ENCODE peak calls at places on chromosomes 7 and 10, in nine cellular contexts. V is A549, W is body of pancreas, K is sigmoid colon, S is stomach, A is tibial nerve, F is uterus, G is adrenal gland, O is IMR-90. Y is an unnamed sample.

GRCh38 chr7:120588411-120588810 is 269.5 kb downstream of the TSPAN12 start:
- DNase-seq in A (no peak), K (no peak), S (no peak), O (no peak), G (no peak), F (no peak), W (no peak), V (no peak), Y (no peak)

GRCh38 chr10:20641605-20642004 is 255.5 kb downstream of the NEBL start:
- DNase-seq in O (no peak), A (no peak), F (no peak), G (no peak), W (no peak), K (no peak), V (no peak), S (no peak), Y (no peak)

GRCh38 chr7:75734586-75735047 is 4.1 kb downstream of the HIP1 start:
- DNase-seq in A (no peak), V (peak; percentile 84), W (no peak), S (no peak), F (no peak), K (no peak), G (no peak), O (peak; percentile 79), Y (no peak)

GRCh38 chr7:70630647-70631457 is 501.1 kb upstream of the GALNT17 start:
- DNase-seq in S (no peak), V (no peak), O (peak; percentile 66), G (no peak), K (no peak), F (no peak), W (no peak), A (no peak), Y (no peak)

GRCh38 chr7:128031901-128032604 is 816 bp upstream of the LRRC4 start:
- DNase-seq in K (peak; percentile 73), V (no peak), F (peak; percentile 51), G (peak; percentile 81), S (peak; percentile 34), O (peak; percentile 96), W (no peak), A (no peak), Y (peak; percentile 70)

GRCh38 chr10:29946953-29947700 is 112.3 kb downstream of the JCAD start:
- DNase-seq in A (peak; percentile 52), G (peak; percentile 42), K (peak; percentile 88), O (peak; percentile 94), V (peak; percentile 17), W (peak; percentile 87), F (peak; percentile 68), S (peak; percentile 50), Y (peak; percentile 85)

GRCh38 chr7:5596046-5596895 is 172.6 kb upstream of the TNRC18 start:
- DNase-seq in S (peak; percentile 36), G (peak; percentile 91), O (peak; percentile 95), V (peak; percentile 91), F (peak; percentile 92), A (peak; percentile 73), K (peak; percentile 94), W (peak; percentile 46), Y (peak; percentile 92)

GRCh38 chr10:132151286-132151950 is 35.3 kb upstream of the DPYSL4 start:
- DNase-seq in K (peak; percentile 46), V (no peak), O (no peak), S (no peak), G (no peak), A (no peak), F (no peak), W (peak; percentile 5), Y (no peak)

GRCh38 chr7:76424413-76425111 is at the start of gene ZP3:
- DNase-seq in W (no peak), A (no peak), S (no peak), O (no peak), F (no peak), K (no peak), V (no peak), G (no peak), Y (no peak)

GRCh38 chr7:18900236-18900635 is 217.2 kb downstream of the TWIST1 start:
- DNase-seq in V (no peak), K (no peak), O (no peak), A (no peak), G (no peak), F (no peak), S (no peak), W (no peak), Y (no peak)

GRCh38 chr7:16114633-16115032 is 306.7 kb downstream of the CRPPA start:
- DNase-seq in G (no peak), A (no peak), F (no peak), K (no peak), W (no peak), V (peak; percentile 37), S (no peak), O (peak; percentile 59), Y (no peak)

GRCh38 chr10:109374215-109374614 is 549.1 kb downstream of the XPNPEP1 start:
- DNase-seq in S (no peak), F (no peak), G (no peak), K (no peak), V (no peak), W (no peak), O (peak; percentile 78), A (no peak), Y (no peak)

GRCh38 chr10:70354566-70355233 is 27.7 kb downstream of the LRRC20 start:
- DNase-seq in S (no peak), W (no peak), G (no peak), K (peak; percentile 26), V (no peak), F (no peak), O (no peak), A (no peak), Y (no peak)

DNA sequence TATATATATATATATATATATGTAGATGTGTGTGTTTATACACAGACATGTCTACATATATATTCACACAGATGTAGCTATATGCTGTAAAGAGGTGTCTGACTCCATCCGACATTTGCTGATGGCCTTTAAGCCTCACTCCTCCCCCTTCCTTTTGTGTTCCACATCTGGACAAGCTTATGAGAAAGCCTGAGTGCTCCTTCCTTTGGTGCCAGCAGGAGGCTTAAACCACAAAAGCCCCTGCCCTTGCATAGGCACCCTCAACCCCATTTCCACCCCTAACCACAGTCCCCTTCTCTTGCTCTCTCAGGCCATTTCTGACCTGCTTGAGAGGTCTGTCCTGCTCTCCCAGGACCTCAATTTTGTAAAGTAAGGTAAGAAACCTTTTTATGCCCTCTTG is 98.7 kb downstream of the SVOPL start:
- DNase-seq in G (no peak), K (no peak), V (no peak), A (no peak), F (no peak), O (no peak), W (no peak), S (no peak), Y (no peak)
- H3K27ac ChIP-seq in G (no peak overlapping the region), K (no peak overlapping the region), V (no peak overlapping the region), A (no peak overlapping the region), F (no peak overlapping the region), O (no peak overlapping the region), W (no peak overlapping the region), S (no peak overlapping the region), Y (no peak overlapping the region)

GRCh38 chr10:104334965-104335650 is 3.2 kb downstream of the ITPRIP start:
- DNase-seq in K (peak; percentile 56), A (no peak), W (no peak), F (no peak), O (no peak), S (no peak), G (no peak), V (no peak), Y (peak; percentile 7)

GRCh38 chr10:104334561-104334960 is 3.7 kb downstream of the ITPRIP start:
- DNase-seq in K (peak; percentile 45), S (no peak), F (no peak), G (no peak), O (no peak), W (no peak), V (no peak), A (no peak), Y (peak; percentile 6)

GRCh38 chr10:104337527-104337984 is 709 bp downstream of the ITPRIP start:
- DNase-seq in G (peak; percentile 45), V (peak; percentile 47), K (no peak), O (peak; percentile 37), S (no peak), F (no peak), W (peak; percentile 38), A (no peak), Y (peak; percentile 59)

GRCh38 chr10:104337985-104338735 is at the start of gene ITPRIP:
- DNase-seq in O (peak; percentile 87), V (peak; percentile 78), G (peak; percentile 88), F (peak; percentile 88), A (peak; percentile 81), S (peak; percentile 77), K (peak; percentile 93), W (peak; percentile 70), Y (peak; percentile 85)

DNA sequence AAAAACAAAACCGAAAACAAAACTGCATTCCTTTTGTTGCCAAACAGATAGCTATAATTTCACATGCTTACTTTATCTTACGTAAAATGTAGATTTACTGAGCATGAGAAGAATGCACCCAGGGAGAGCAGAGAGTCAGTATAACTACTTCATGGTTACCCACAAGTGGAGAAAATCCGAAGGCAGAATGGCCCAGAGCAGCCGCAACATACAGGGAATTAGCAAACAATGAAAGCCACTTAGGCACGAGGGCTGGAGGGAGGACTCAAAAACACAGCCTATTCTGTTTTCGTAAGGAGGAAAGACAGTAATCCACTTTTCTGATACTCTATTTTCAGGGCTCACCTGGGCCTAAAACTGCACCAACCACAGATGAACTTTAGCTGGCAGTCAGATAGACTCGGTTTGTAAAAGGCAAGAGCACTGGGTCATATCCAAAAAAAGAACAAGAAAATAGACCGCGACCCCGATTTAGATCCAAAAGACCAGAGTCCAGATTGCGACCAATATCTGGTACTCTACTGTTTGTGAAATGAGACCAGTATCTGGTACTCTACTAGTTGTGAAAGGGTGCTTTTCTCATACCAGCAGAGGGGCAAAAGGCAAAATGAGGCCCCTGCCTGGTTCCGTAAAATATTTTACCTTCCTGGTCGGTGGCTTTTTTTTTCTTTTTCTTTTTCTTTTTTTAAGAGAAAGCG is 1.3 kb downstream of the ITPRIP start:
- DNase-seq in S (no peak), V (no peak), W (no peak), O (peak; percentile 80), K (peak; percentile 60), G (no peak), A (no peak), F (no peak), Y (no peak)
- TF ChIP-seq POLR2A in S (no peak), V (no peak), W (no peak), O (peak; percentile 64), K (no peak), G (peak; percentile 14), A (no peak), F (no peak), Y (no peak)

DNA sequence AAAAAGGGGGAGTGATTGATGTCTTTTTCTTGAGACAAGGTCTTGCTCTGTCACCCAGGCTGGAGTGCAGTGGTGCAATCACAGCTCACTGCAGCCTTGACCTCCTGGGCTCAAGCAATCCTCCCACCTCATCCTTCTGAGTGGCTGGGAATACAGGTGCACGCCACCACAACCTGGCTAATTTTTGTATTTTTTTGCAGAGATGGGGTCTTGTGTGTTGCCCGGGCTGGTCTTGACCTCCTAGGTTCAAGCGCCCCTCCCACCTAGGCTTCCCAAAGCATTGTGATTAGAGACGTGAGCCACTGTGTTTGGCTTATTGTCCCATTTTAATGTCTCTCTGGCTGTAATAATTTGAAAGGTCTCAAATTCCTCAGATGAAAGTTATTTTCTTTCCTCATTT is 21.8 kb downstream of the UPP1 start:
- DNase-seq in F (no peak), K (no peak), G (no peak), O (no peak), S (no peak), W (no peak), A (no peak), V (no peak), Y (no peak)
- H3K4me3 ChIP-seq in F (no peak overlapping the region), K (no peak overlapping the region), G (no peak overlapping the region), O (no peak overlapping the region), S (no peak overlapping the region), W (no peak overlapping the region), A (no peak overlapping the region), V (no peak overlapping the region), Y (no peak overlapping the region)

GRCh38 chr7:80609732-80610131 is 28.7 kb upstream of the CD36 start:
- DNase-seq in O (no peak), W (no peak), V (no peak), S (no peak), K (no peak), F (no peak), A (no peak), G (no peak), Y (no peak)
- H3K27ac ChIP-seq in O (no peak overlapping the region), W (no peak overlapping the region), V (peak overlapping the region; percentile 40), S (no peak overlapping the region), K (no peak overlapping the region), F (no peak overlapping the region), A (no peak overlapping the region), G (no peak overlapping the region), Y (no peak overlapping the region)